ENCODE peak calls at places on chromosomes 13 and 19, in eight cellular contexts. One of them, this sample, is unnamed.

GRCh38 chr19:7852851-7853759 is 21.1 kb downstream of the PRR36 start:
- DNase-seq in tibial artery: no peak
- DNase-seq in skeletal muscle cell: no peak
- DNase-seq in breast epithelium: peak
- DNase-seq in choroid plexus epithelial cell: peak
- DNase-seq in CD4-positive, CD25-positive, alpha-beta regulatory T cell: peak
- DNase-seq in lower leg skin: no peak
- DNase-seq in small intestine: peak
- DNase-seq in this sample: peak

GRCh38 chr19:18251587-18252369 is 22.5 kb downstream of the IQCN start:
- DNase-seq in lower leg skin: peak
- DNase-seq in small intestine: peak
- DNase-seq in breast epithelium: peak
- DNase-seq in CD4-positive, CD25-positive, alpha-beta regulatory T cell: peak
- DNase-seq in skeletal muscle cell: no peak
- DNase-seq in tibial artery: peak
- DNase-seq in choroid plexus epithelial cell: peak
- DNase-seq in this sample: peak

GRCh38 chr19:45349126-45349415 is 8.5 kb downstream of the KLC3 start:
- DNase-seq in skeletal muscle cell: no peak
- DNase-seq in choroid plexus epithelial cell: no peak
- DNase-seq in tibial artery: no peak
- DNase-seq in lower leg skin: no peak
- DNase-seq in breast epithelium: no peak
- DNase-seq in small intestine: no peak
- DNase-seq in CD4-positive, CD25-positive, alpha-beta regulatory T cell: no peak
- DNase-seq in this sample: no peak

GRCh38 chr13:43611631-43612416 is 174.9 kb downstream of the ENOX1 start:
- DNase-seq in CD4-positive, CD25-positive, alpha-beta regulatory T cell: no peak
- DNase-seq in small intestine: no peak
- DNase-seq in tibial artery: no peak
- DNase-seq in breast epithelium: no peak
- DNase-seq in lower leg skin: no peak
- DNase-seq in choroid plexus epithelial cell: no peak
- DNase-seq in skeletal muscle cell: no peak
- DNase-seq in this sample: no peak

GRCh38 chr13:71477735-71478134 is 389.3 kb downstream of the DACH1 start:
- DNase-seq in skeletal muscle cell: no peak
- DNase-seq in breast epithelium: no peak
- DNase-seq in choroid plexus epithelial cell: peak
- DNase-seq in small intestine: no peak
- DNase-seq in CD4-positive, CD25-positive, alpha-beta regulatory T cell: no peak
- DNase-seq in tibial artery: no peak
- DNase-seq in lower leg skin: no peak
- DNase-seq in this sample: no peak

GRCh38 chr13:65990684-65991083 is 1239.5 kb downstream of the PCDH9 start:
- DNase-seq in lower leg skin: no peak
- DNase-seq in choroid plexus epithelial cell: no peak
- DNase-seq in CD4-positive, CD25-positive, alpha-beta regulatory T cell: no peak
- DNase-seq in breast epithelium: no peak
- DNase-seq in small intestine: no peak
- DNase-seq in tibial artery: no peak
- DNase-seq in skeletal muscle cell: no peak
- DNase-seq in this sample: no peak

GRCh38 chr19:33871605-33872004 is 74.9 kb downstream of the KCTD15 start:
- DNase-seq in skeletal muscle cell: no peak
- DNase-seq in choroid plexus epithelial cell: no peak
- DNase-seq in lower leg skin: no peak
- DNase-seq in CD4-positive, CD25-positive, alpha-beta regulatory T cell: no peak
- DNase-seq in small intestine: no peak
- DNase-seq in tibial artery: no peak
- DNase-seq in breast epithelium: no peak
- DNase-seq in this sample: no peak

GRCh38 chr13:110398564-110399507 is 91.8 kb downstream of the COL4A2 start:
- DNase-seq in tibial artery: no peak
- DNase-seq in choroid plexus epithelial cell: peak
- DNase-seq in CD4-positive, CD25-positive, alpha-beta regulatory T cell: no peak
- DNase-seq in small intestine: no peak
- DNase-seq in skeletal muscle cell: no peak
- DNase-seq in breast epithelium: no peak
- DNase-seq in lower leg skin: no peak
- DNase-seq in this sample: no peak

GRCh38 chr19:18029617-18030338 is 21.8 kb downstream of the ARRDC2 start:
- DNase-seq in lower leg skin: no peak
- DNase-seq in tibial artery: no peak
- DNase-seq in breast epithelium: peak
- DNase-seq in choroid plexus epithelial cell: no peak
- DNase-seq in small intestine: peak
- DNase-seq in CD4-positive, CD25-positive, alpha-beta regulatory T cell: no peak
- DNase-seq in skeletal muscle cell: no peak
- DNase-seq in this sample: no peak

GRCh38 chr13:110030394-110030928 is 244.1 kb upstream of the IRS2 start:
- DNase-seq in lower leg skin: no peak
- DNase-seq in choroid plexus epithelial cell: no peak
- DNase-seq in CD4-positive, CD25-positive, alpha-beta regulatory T cell: no peak
- DNase-seq in breast epithelium: no peak
- DNase-seq in small intestine: no peak
- DNase-seq in tibial artery: no peak
- DNase-seq in skeletal muscle cell: no peak
- DNase-seq in this sample: no peak

GRCh38 chr19:16452321-16452720 is 19.4 kb downstream of the EPS15L1 start:
- DNase-seq in small intestine: no peak
- DNase-seq in breast epithelium: no peak
- DNase-seq in lower leg skin: no peak
- DNase-seq in choroid plexus epithelial cell: no peak
- DNase-seq in CD4-positive, CD25-positive, alpha-beta regulatory T cell: no peak
- DNase-seq in skeletal muscle cell: no peak
- DNase-seq in tibial artery: no peak
- DNase-seq in this sample: no peak

GRCh38 chr13:30053904-30054303 is 203.5 kb upstream of the UBL3 start:
- DNase-seq in skeletal muscle cell: no peak
- DNase-seq in small intestine: no peak
- DNase-seq in CD4-positive, CD25-positive, alpha-beta regulatory T cell: no peak
- DNase-seq in lower leg skin: no peak
- DNase-seq in breast epithelium: no peak
- DNase-seq in tibial artery: no peak
- DNase-seq in choroid plexus epithelial cell: no peak
- DNase-seq in this sample: no peak

GRCh38 chr13:44191504-44192171 is 182.0 kb upstream of the SERP2 start:
- DNase-seq in choroid plexus epithelial cell: peak
- DNase-seq in CD4-positive, CD25-positive, alpha-beta regulatory T cell: peak
- DNase-seq in small intestine: peak
- DNase-seq in breast epithelium: no peak
- DNase-seq in tibial artery: peak
- DNase-seq in lower leg skin: peak
- DNase-seq in skeletal muscle cell: no peak
- DNase-seq in this sample: no peak

GRCh38 chr13:110521296-110521680 is 40.2 kb downstream of the RAB20 start:
- DNase-seq in CD4-positive, CD25-positive, alpha-beta regulatory T cell: no peak
- DNase-seq in breast epithelium: no peak
- DNase-seq in choroid plexus epithelial cell: no peak
- DNase-seq in tibial artery: no peak
- DNase-seq in lower leg skin: no peak
- DNase-seq in small intestine: no peak
- DNase-seq in skeletal muscle cell: no peak
- DNase-seq in this sample: no peak

GRCh38 chr19:35444735-35445134 is 3.3 kb upstream of the FFAR2 start:
- DNase-seq in CD4-positive, CD25-positive, alpha-beta regulatory T cell: no peak
- DNase-seq in tibial artery: no peak
- DNase-seq in choroid plexus epithelial cell: no peak
- DNase-seq in small intestine: no peak
- DNase-seq in skeletal muscle cell: no peak
- DNase-seq in breast epithelium: no peak
- DNase-seq in lower leg skin: no peak
- DNase-seq in this sample: no peak
- H3K4me3 ChIP-seq in CD4-positive, CD25-positive, alpha-beta regulatory T cell: no peak
- H3K4me3 ChIP-seq in tibial artery: no peak
- H3K4me3 ChIP-seq in choroid plexus epithelial cell: no peak
- H3K4me3 ChIP-seq in small intestine: no peak
- H3K4me3 ChIP-seq in skeletal muscle cell: no peak
- H3K4me3 ChIP-seq in breast epithelium: no peak
- H3K4me3 ChIP-seq in lower leg skin: no peak
- H3K4me3 ChIP-seq in this sample: no peak

DNA sequence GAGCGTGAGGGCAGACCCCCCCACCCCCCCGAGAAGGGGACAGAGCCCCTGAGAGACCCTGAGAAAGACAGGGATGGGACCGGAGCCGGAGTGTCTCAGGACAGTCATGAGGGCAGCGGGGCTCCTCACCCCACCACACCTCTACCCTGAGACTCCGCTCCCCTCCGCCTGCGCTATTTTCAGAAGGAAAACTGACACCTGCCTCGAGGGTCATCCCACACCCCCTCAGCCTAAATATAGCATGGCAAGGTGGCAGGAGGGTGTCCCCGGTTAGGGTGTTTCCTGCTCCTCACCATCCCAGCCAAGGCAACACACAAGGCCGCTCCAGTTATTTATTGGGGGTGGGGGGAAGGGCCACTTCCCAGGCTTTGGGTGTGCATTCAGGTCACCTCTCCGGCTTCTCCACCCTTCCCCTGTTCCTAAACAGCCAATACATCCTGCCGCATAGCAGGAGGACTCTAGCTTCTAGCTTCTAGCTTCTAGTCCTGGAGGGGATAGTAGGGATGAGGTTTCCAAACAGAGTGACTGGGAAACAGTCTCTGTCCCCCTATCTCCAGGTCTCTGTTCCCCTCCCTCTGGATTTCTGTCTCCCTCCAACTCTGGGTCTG is 1.4 kb upstream of the NTF4 start:
- DNase-seq in lower leg skin: no peak
- DNase-seq in CD4-positive, CD25-positive, alpha-beta regulatory T cell: no peak
- DNase-seq in tibial artery: no peak
- DNase-seq in choroid plexus epithelial cell: no peak
- DNase-seq in small intestine: no peak
- DNase-seq in breast epithelium: no peak
- DNase-seq in skeletal muscle cell: no peak
- DNase-seq in this sample: no peak
- H3K4me3 ChIP-seq in lower leg skin: no peak
- H3K4me3 ChIP-seq in CD4-positive, CD25-positive, alpha-beta regulatory T cell: no peak
- H3K4me3 ChIP-seq in tibial artery: no peak
- H3K4me3 ChIP-seq in choroid plexus epithelial cell: no peak
- H3K4me3 ChIP-seq in small intestine: no peak
- H3K4me3 ChIP-seq in breast epithelium: no peak
- H3K4me3 ChIP-seq in skeletal muscle cell: no peak
- H3K4me3 ChIP-seq in this sample: no peak

GRCh38 chr13:35764359-35765015 is 288.0 kb upstream of the MAB21L1 start:
- DNase-seq in tibial artery: no peak
- DNase-seq in breast epithelium: no peak
- DNase-seq in choroid plexus epithelial cell: peak
- DNase-seq in CD4-positive, CD25-positive, alpha-beta regulatory T cell: no peak
- DNase-seq in skeletal muscle cell: peak
- DNase-seq in small intestine: no peak
- DNase-seq in lower leg skin: no peak
- DNase-seq in this sample: no peak

GRCh38 chr13:35766663-35767062 is 290.2 kb upstream of the MAB21L1 start:
- DNase-seq in CD4-positive, CD25-positive, alpha-beta regulatory T cell: no peak
- DNase-seq in tibial artery: no peak
- DNase-seq in small intestine: no peak
- DNase-seq in choroid plexus epithelial cell: no peak
- DNase-seq in lower leg skin: no peak
- DNase-seq in breast epithelium: no peak
- DNase-seq in skeletal muscle cell: no peak
- DNase-seq in this sample: no peak

GRCh38 chr13:35767256-35767981 is 290.9 kb upstream of the MAB21L1 start:
- DNase-seq in breast epithelium: no peak
- DNase-seq in CD4-positive, CD25-positive, alpha-beta regulatory T cell: no peak
- DNase-seq in small intestine: no peak
- DNase-seq in skeletal muscle cell: no peak
- DNase-seq in lower leg skin: no peak
- DNase-seq in tibial artery: no peak
- DNase-seq in choroid plexus epithelial cell: no peak
- DNase-seq in this sample: no peak

GRCh38 chr13:35765387-35765786 is 288.9 kb upstream of the MAB21L1 start:
- DNase-seq in small intestine: no peak
- DNase-seq in tibial artery: no peak
- DNase-seq in breast epithelium: no peak
- DNase-seq in skeletal muscle cell: no peak
- DNase-seq in choroid plexus epithelial cell: no peak
- DNase-seq in lower leg skin: no peak
- DNase-seq in CD4-positive, CD25-positive, alpha-beta regulatory T cell: no peak
- DNase-seq in this sample: no peak

GRCh38 chr13:35765941-35766340 is 289.5 kb upstream of the MAB21L1 start:
- DNase-seq in CD4-positive, CD25-positive, alpha-beta regulatory T cell: no peak
- DNase-seq in breast epithelium: no peak
- DNase-seq in tibial artery: no peak
- DNase-seq in lower leg skin: no peak
- DNase-seq in choroid plexus epithelial cell: no peak
- DNase-seq in small intestine: no peak
- DNase-seq in skeletal muscle cell: no peak
- DNase-seq in this sample: no peak
- H3K4me3 ChIP-seq in CD4-positive, CD25-positive, alpha-beta regulatory T cell: no peak
- H3K4me3 ChIP-seq in breast epithelium: no peak
- H3K4me3 ChIP-seq in tibial artery: no peak
- H3K4me3 ChIP-seq in lower leg skin: no peak
- H3K4me3 ChIP-seq in choroid plexus epithelial cell: no peak
- H3K4me3 ChIP-seq in small intestine: no peak
- H3K4me3 ChIP-seq in skeletal muscle cell: no peak
- H3K4me3 ChIP-seq in this sample: no peak

GRCh38 chr19:2790194-2790556 is 4.9 kb downstream of the THOP1 start:
- DNase-seq in small intestine: no peak
- DNase-seq in tibial artery: no peak
- DNase-seq in CD4-positive, CD25-positive, alpha-beta regulatory T cell: no peak
- DNase-seq in lower leg skin: no peak
- DNase-seq in choroid plexus epithelial cell: no peak
- DNase-seq in skeletal muscle cell: no peak
- DNase-seq in breast epithelium: no peak
- DNase-seq in this sample: no peak

GRCh38 chr19:2785244-2786000 is at the start of gene THOP1:
- DNase-seq in choroid plexus epithelial cell: peak
- DNase-seq in breast epithelium: peak
- DNase-seq in skeletal muscle cell: peak
- DNase-seq in CD4-positive, CD25-positive, alpha-beta regulatory T cell: peak
- DNase-seq in lower leg skin: peak
- DNase-seq in tibial artery: peak
- DNase-seq in small intestine: peak
- DNase-seq in this sample: peak

GRCh38 chr19:2783781-2784145 is 690 bp upstream of the SGTA start:
- DNase-seq in lower leg skin: no peak
- DNase-seq in choroid plexus epithelial cell: no peak
- DNase-seq in skeletal muscle cell: no peak
- DNase-seq in small intestine: no peak
- DNase-seq in tibial artery: no peak
- DNase-seq in breast epithelium: no peak
- DNase-seq in CD4-positive, CD25-positive, alpha-beta regulatory T cell: no peak
- DNase-seq in this sample: no peak

GRCh38 chr19:2788237-2788636 is 2.9 kb downstream of the THOP1 start:
- DNase-seq in tibial artery: no peak
- DNase-seq in choroid plexus epithelial cell: no peak
- DNase-seq in CD4-positive, CD25-positive, alpha-beta regulatory T cell: no peak
- DNase-seq in breast epithelium: no peak
- DNase-seq in skeletal muscle cell: no peak
- DNase-seq in lower leg skin: no peak
- DNase-seq in small intestine: no peak
- DNase-seq in this sample: no peak

DNA sequence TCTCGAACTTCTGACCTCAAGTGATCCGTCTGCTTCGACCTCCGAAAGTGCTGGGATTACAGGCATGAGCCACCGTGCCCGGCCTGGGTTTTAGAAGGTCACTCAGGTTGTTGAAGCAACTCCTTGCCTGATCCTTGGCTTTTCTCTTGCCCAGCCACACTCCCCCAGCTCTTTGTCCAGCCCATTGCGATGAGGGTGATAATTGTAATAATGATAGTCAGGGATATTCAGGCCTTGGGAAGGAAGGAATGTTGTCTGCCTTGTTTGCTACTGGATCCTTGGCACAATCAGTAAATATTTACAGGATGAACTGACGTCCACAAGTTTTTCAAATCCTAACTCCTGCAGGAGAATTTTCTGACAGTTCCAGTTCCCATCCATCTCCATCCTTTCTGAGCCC is 1.8 kb downstream of the THOP1 start:
- DNase-seq in breast epithelium: no peak
- DNase-seq in CD4-positive, CD25-positive, alpha-beta regulatory T cell: no peak
- DNase-seq in lower leg skin: no peak
- DNase-seq in skeletal muscle cell: no peak
- DNase-seq in choroid plexus epithelial cell: no peak
- DNase-seq in tibial artery: no peak
- DNase-seq in small intestine: no peak
- DNase-seq in this sample: no peak
- H3K4me3 ChIP-seq in breast epithelium: no peak
- H3K4me3 ChIP-seq in CD4-positive, CD25-positive, alpha-beta regulatory T cell: no peak
- H3K4me3 ChIP-seq in lower leg skin: no peak
- H3K4me3 ChIP-seq in skeletal muscle cell: no peak
- H3K4me3 ChIP-seq in choroid plexus epithelial cell: no peak
- H3K4me3 ChIP-seq in tibial artery: no peak
- H3K4me3 ChIP-seq in small intestine: no peak
- H3K4me3 ChIP-seq in this sample: no peak

This sample was measured in left lung.